ENCODE peak calls at places on chromosomes 6 and 20, in five cellular contexts. K, I, N, V and A are unnamed samples.

GRCh38 chr20:29298759-29299613 is 1958.5 kb upstream of the DEFB115 start:
- DNase-seq in K (no peak), I (peak), N (no peak), V (no peak), A (no peak)

GRCh38 chr6:1678966-1679690 is 69.4 kb downstream of the FOXC1 start:
- DNase-seq in K (no peak), I (no peak), N (no peak), V (no peak), A (no peak)

GRCh38 chr20:58524814-58525213 is 9.6 kb upstream of the APCDD1L start:
- DNase-seq in K (peak), I (peak), N (no peak), V (no peak), A (no peak)

GRCh38 chr6:150668882-150669476 is 69.3 kb downstream of the PLEKHG1 start:
- DNase-seq in K (no peak), I (no peak), N (no peak), V (no peak), A (no peak)

GRCh38 chr6:106256201-106256968 is 69.2 kb downstream of the ATG5 start:
- DNase-seq in K (peak), I (no peak), N (no peak), V (no peak), A (no peak)

GRCh38 chr20:4876301-4876700 is 125.0 kb downstream of the SLC23A2 start:
- DNase-seq in K (no peak), I (no peak), N (no peak), V (no peak), A (no peak)

GRCh38 chr6:167980911-167981310 is 16.6 kb upstream of the KIF25 start:
- DNase-seq in K (no peak), I (no peak), N (no peak), V (no peak), A (peak)

GRCh38 chr20:47950103-47950502 is 164.8 kb upstream of the SULF2 start:
- DNase-seq in K (peak), I (no peak), N (no peak), V (no peak), A (no peak)

GRCh38 chr6:14841901-14842421 is 403.9 kb upstream of the JARID2 start:
- DNase-seq in K (peak), I (peak), N (no peak), V (no peak), A (peak)

GRCh38 chr6:136127856-136128255 is 122.3 kb downstream of the MTFR2 start:
- DNase-seq in K (no peak), I (no peak), N (no peak), V (no peak), A (no peak)

GRCh38 chr6:38573800-38574395 is 65.8 kb downstream of the BTBD9 start:
- DNase-seq in K (no peak), I (no peak), N (no peak), V (no peak), A (no peak)

GRCh38 chr20:51338692-51339440 is 203.7 kb downstream of the NFATC2 start:
- DNase-seq in K (no peak), I (no peak), N (no peak), V (no peak), A (no peak)

GRCh38 chr6:97668716-97669115 is 385.7 kb upstream of the MMS22L start:
- DNase-seq in K (no peak), I (no peak), N (no peak), V (no peak), A (no peak)

GRCh38 chr6:79078057-79078969 is at the start of gene PHIP:
- DNase-seq in K (peak), I (peak), N (peak), V (peak), A (peak)
- TF ChIP-seq EP300 in K (no peak), I (no peak), N (peak), V (no peak), A (no peak)

GRCh38 chr20:17872920-17873319 is 95.7 kb downstream of the SNX5 start:
- DNase-seq in K (no peak), I (peak), N (no peak), V (no peak), A (peak)

GRCh38 chr20:17875981-17876385 is 92.6 kb downstream of the SNX5 start:
- DNase-seq in K (no peak), I (peak), N (no peak), V (no peak), A (peak)

GRCh38 chr20:17873410-17874270 is 95.0 kb downstream of the SNX5 start:
- DNase-seq in K (peak), I (peak), N (peak), V (peak), A (peak)

GRCh38 chr20:17874271-17875105 is 94.1 kb downstream of the SNX5 start:
- DNase-seq in K (no peak), I (no peak), N (no peak), V (no peak), A (peak)

DNA sequence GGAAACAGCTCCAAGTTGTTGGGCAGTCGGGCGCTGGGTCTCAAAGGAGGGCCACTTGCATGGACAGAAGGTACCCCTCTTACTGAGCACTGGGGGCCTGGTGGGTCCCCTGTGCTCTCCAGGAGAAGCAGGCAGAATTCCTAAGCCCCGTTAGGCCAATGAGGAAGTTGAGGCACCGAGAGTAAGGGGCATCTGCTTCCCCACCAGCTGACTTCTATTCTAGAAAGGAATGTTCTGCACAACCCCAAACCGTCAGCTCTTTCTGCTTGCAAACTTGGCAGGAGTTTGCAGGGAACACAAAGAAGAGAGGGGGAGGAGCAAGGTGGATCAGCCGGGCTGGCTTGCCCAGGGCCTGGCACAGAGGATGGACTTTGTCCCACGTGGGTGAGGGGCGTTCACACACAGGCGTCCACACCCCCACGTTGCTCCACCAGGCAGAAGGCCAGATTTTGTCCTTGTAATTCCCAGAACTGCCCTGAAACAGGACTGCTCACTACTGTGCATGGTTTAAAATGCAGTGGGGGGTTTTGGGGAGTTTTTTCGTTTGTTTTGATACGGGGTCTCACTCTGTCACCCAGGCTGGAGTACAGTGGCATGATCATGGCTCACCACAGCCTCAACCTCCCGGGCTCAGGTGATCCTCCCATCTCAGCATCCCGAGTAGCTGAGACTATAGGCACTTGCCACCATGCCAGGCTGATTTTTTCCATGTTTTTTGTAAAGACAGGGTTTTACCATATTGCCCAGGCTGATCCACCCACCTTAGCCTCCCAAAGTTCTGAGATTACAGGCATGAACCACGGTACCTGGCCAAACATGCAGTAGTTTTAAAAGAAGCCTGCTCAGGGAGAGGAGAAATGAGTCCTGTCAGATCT is 93.3 kb downstream of the SNX5 start:
- DNase-seq in K (peak), I (peak), N (peak), V (peak), A (peak)
- H3K4me3 ChIP-seq in K (no peak), I (no peak), N (no peak), V (no peak), A (no peak)

GRCh38 chr20:19944772-19945459 is 72.2 kb upstream of the NAA20 start:
- DNase-seq in K (no peak), I (no peak), N (no peak), V (no peak), A (no peak)

GRCh38 chr20:19945732-19946670 is 71.2 kb upstream of the NAA20 start:
- DNase-seq in K (no peak), I (no peak), N (no peak), V (peak), A (no peak)

GRCh38 chr20:19950042-19950441 is 67.1 kb upstream of the NAA20 start:
- DNase-seq in K (no peak), I (no peak), N (no peak), V (no peak), A (no peak)

GRCh38 chr20:19949195-19949867 is 67.8 kb upstream of the NAA20 start:
- DNase-seq in K (no peak), I (no peak), N (no peak), V (no peak), A (no peak)

GRCh38 chr20:19947611-19948264 is 69.4 kb upstream of the NAA20 start:
- DNase-seq in K (no peak), I (no peak), N (no peak), V (peak), A (no peak)
- TF ChIP-seq EP300 in K (no peak), I (no peak), N (no peak), V (no peak), A (no peak)

DNA sequence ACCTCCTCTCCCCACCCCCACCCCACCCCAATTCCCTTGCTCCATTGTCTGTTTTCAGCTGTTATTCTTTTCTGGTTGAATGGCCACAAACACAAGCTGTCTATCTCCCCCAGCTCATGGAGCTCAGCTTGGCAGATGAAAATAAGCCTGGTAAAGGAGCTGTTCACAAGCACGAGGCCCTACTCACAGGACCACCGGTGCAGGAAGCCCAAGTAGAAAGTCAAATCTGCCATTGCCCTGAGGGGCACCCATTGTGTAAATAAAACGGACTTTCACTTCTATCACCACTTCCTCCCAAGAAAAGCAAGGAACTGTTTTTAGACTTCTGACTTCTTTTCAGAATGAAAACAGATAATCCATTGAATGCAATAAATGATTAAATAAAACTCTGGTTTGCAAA is 27.8 kb downstream of the RIPOR2 start:
- DNase-seq in K (no peak), I (no peak), N (no peak), V (no peak), A (no peak)
- H3K4me3 ChIP-seq in K (no peak), I (no peak), N (no peak), V (no peak), A (no peak)

GRCh38 chr6:143676437-143677045 is 1.2 kb upstream of the PHACTR2 start:
- DNase-seq in K (no peak), I (no peak), N (no peak), V (no peak), A (no peak)

GRCh38 chr6:143675946-143676345 is 1.8 kb upstream of the PHACTR2 start:
- DNase-seq in K (peak), I (no peak), N (no peak), V (no peak), A (no peak)

GRCh38 chr6:143675327-143675900 is 2.4 kb upstream of the PHACTR2 start:
- DNase-seq in K (no peak), I (no peak), N (no peak), V (no peak), A (no peak)

GRCh38 chr6:143674466-143675114 is 3.2 kb upstream of the PHACTR2 start:
- DNase-seq in K (no peak), I (no peak), N (no peak), V (no peak), A (no peak)

DNA sequence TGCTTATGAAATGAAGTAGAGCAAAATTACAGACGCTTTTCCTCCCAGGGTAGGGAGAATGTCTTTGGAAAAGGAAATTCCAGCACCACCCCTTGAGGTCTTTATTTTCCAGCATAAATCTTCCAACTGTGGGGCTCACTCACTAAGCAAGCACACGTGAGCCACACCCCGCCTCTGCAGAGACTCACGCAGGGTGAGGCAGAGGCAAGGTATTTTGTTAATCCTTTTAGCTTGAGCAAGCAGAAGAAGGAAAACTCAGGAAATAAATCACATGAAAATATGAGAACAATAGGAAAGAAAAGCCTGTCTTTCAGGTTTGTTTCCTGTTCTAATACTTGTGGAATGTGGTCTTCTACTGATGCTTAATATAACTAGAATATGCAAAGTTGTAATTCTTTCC is 4.1 kb upstream of the PHACTR2 start:
- DNase-seq in K (peak), I (no peak), N (no peak), V (peak), A (no peak)
- TF ChIP-seq EP300 in K (no peak), I (no peak), N (no peak), V (no peak), A (no peak)

GRCh38 chr20:32059189-32059588 is 7.1 kb downstream of the HCK start:
- DNase-seq in K (no peak), I (no peak), N (no peak), V (no peak), A (no peak)
- H3K4me3 ChIP-seq in K (no peak), I (no peak), N (no peak), V (no peak), A (no peak)

GRCh38 chr6:26491604-26492003 is 8.5 kb upstream of the BTN1A1 start:
- DNase-seq in K (no peak), I (no peak), N (no peak), V (no peak), A (no peak)

GRCh38 chr6:26490576-26490964 is 9.5 kb upstream of the BTN1A1 start:
- DNase-seq in K (no peak), I (no peak), N (no peak), V (no peak), A (no peak)

GRCh38 chr6:26494117-26494516 is 6.0 kb upstream of the BTN1A1 start:
- DNase-seq in K (no peak), I (no peak), N (no peak), V (no peak), A (no peak)

GRCh38 chr6:26489926-26490575 is 10.1 kb upstream of the BTN1A1 start:
- DNase-seq in K (no peak), I (no peak), N (no peak), V (no peak), A (no peak)

DNA sequence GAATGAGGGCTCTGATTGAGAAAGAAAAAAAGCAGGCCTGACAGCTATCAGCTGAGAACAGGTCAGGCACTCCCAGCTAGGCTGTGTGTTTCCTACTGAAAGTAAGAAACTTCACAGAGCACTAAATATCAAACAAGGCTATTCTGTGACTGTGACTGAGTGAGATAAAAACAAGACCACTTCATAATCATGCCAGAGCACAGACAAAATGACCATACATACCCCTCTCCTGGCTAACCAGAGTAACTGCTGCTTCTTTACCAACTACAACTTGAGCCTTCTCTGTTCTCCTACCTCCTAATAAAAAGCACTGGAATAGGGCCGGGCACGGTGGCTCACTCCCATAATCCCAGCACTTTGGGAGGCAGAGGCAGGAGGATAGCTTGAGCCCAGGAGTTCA is 6.8 kb upstream of the BTN1A1 start:
- DNase-seq in K (peak), I (no peak), N (no peak), V (no peak), A (no peak)
- TF ChIP-seq EP300 in K (no peak), I (no peak), N (no peak), V (no peak), A (no peak)

GRCh38 chr6:32637219-32637880 is at the start of gene HLA-DQA1:
- DNase-seq in K (no peak), I (no peak), N (no peak), V (no peak), A (no peak)

GRCh38 chr6:32635526-32636123 is 1.6 kb upstream of the HLA-DQA1 start:
- DNase-seq in K (no peak), I (no peak), N (no peak), V (no peak), A (no peak)

GRCh38 chr6:32638521-32639219 is 1.5 kb downstream of the HLA-DQA1 start:
- DNase-seq in K (no peak), I (no peak), N (no peak), V (no peak), A (no peak)

GRCh38 chr6:32639440-32640394 is 2.5 kb downstream of the HLA-DQA1 start:
- DNase-seq in K (no peak), I (no peak), N (no peak), V (no peak), A (no peak)

GRCh38 chr6:32637883-32638282 is 677 bp downstream of the HLA-DQA1 start:
- DNase-seq in K (no peak), I (no peak), N (no peak), V (no peak), A (no peak)
- H3K4me3 ChIP-seq in K (no peak), I (no peak), N (no peak), V (no peak), A (peak)